ENCODE peak calls at places on chromosome 14, in four cellular contexts. Q, F, P and S are unnamed samples.

GRCh38 chr14:105487449-105487985 is 831 bp downstream of the CRIP1 start:
- DNase-seq in Q (peak; percentile 47), F (no peak), P (peak; percentile 73), S (peak; percentile 74)

GRCh38 chr14:27712364-27712763 is 1054.2 kb upstream of the FOXG1 start:
- DNase-seq in Q (no peak), F (no peak), P (no peak), S (no peak)

GRCh38 chr14:73116079-73116665 is 20.1 kb upstream of the PSEN1 start:
- DNase-seq in Q (no peak), F (no peak), P (no peak), S (no peak)

GRCh38 chr14:94581127-94581999 is at the start of gene SERPINA5:
- DNase-seq in Q (no peak), F (peak; percentile 71), P (no peak), S (no peak)

GRCh38 chr14:88095791-88096190 is 90.9 kb downstream of the GPR65 start:
- DNase-seq in Q (no peak), F (no peak), P (no peak), S (no peak)

GRCh38 chr14:85533821-85534271 is 3.9 kb downstream of the FLRT2 start:
- DNase-seq in Q (peak; percentile 18), F (peak; percentile 30), P (no peak), S (no peak)

GRCh38 chr14:76580967-76581366 is 180.3 kb upstream of the VASH1 start:
- DNase-seq in Q (no peak), F (no peak), P (no peak), S (no peak)

GRCh38 chr14:38150075-38150474 is 57.6 kb upstream of the SSTR1 start:
- DNase-seq in Q (no peak), F (no peak), P (no peak), S (no peak)

GRCh38 chr14:90495357-90496276 is 98.8 kb downstream of the CALM1 start:
- DNase-seq in Q (no peak), F (peak; percentile 52), P (peak; percentile 24), S (peak; percentile 49)

GRCh38 chr14:51357250-51357649 is 117.2 kb downstream of the TMX1 start:
- DNase-seq in Q (no peak), F (no peak), P (no peak), S (no peak)

GRCh38 chr14:60722836-60723217 is 1.3 kb downstream of the SIX4 start:
- DNase-seq in Q (no peak), F (peak; percentile 41), P (no peak), S (no peak)

GRCh38 chr14:50379563-50379962 is 17.1 kb downstream of the CDKL1 start:
- DNase-seq in Q (no peak), F (no peak), P (no peak), S (no peak)

GRCh38 chr14:50099335-50099734 is 17.0 kb downstream of the VCPKMT start:
- DNase-seq in Q (no peak), F (no peak), P (no peak), S (no peak)

GRCh38 chr14:42554091-42554490 is 947.4 kb downstream of the LRFN5 start:
- DNase-seq in Q (no peak), F (no peak), P (no peak), S (no peak)

GRCh38 chr14:89836830-89837469 is 117.6 kb downstream of the EFCAB11 start:
- DNase-seq in Q (no peak), F (no peak), P (no peak), S (no peak)

GRCh38 chr14:24263848-24264247 is 871 bp upstream of the TGM1 start:
- DNase-seq in Q (no peak), F (no peak), P (no peak), S (no peak)

GRCh38 chr14:64541261-64541970 is 875 bp downstream of the HSPA2 start:
- DNase-seq in Q (peak; percentile 32), F (peak; percentile 28), P (no peak), S (peak; percentile 23)

GRCh38 chr14:21941885-21942284 is 268.3 kb upstream of the OR4E1 start:
- DNase-seq in Q (no peak), F (no peak), P (no peak), S (no peak)

GRCh38 chr14:32313977-32314376 is 15.1 kb upstream of the AKAP6 start:
- DNase-seq in Q (no peak), F (no peak), P (no peak), S (no peak)
- H3K27ac ChIP-seq in Q (no peak overlapping the region), F (no peak overlapping the region), P (no peak overlapping the region), S (no peak overlapping the region)

GRCh38 chr14:103279129-103280025 is 54.7 kb upstream of the EIF5 start:
- DNase-seq in Q (peak; percentile 41), F (peak; percentile 36), P (no peak), S (no peak)
- H3K4me3 ChIP-seq in Q (peak overlapping the region; percentile 28), F (peak overlapping the region; percentile 21), P (no peak overlapping the region), S (no peak overlapping the region)

GRCh38 chr14:69076341-69076740 is 76.6 kb downstream of the DCAF5 start:
- DNase-seq in Q (no peak), F (no peak), P (no peak), S (no peak)

GRCh38 chr14:69077841-69078240 is 75.1 kb downstream of the DCAF5 start:
- DNase-seq in Q (no peak), F (no peak), P (no peak), S (no peak)

GRCh38 chr14:69079747-69080146 is 73.2 kb downstream of the DCAF5 start:
- DNase-seq in Q (no peak), F (no peak), P (no peak), S (no peak)

GRCh38 chr14:69081271-69081670 is 71.6 kb downstream of the DCAF5 start:
- DNase-seq in Q (no peak), F (no peak), P (no peak), S (no peak)

DNA sequence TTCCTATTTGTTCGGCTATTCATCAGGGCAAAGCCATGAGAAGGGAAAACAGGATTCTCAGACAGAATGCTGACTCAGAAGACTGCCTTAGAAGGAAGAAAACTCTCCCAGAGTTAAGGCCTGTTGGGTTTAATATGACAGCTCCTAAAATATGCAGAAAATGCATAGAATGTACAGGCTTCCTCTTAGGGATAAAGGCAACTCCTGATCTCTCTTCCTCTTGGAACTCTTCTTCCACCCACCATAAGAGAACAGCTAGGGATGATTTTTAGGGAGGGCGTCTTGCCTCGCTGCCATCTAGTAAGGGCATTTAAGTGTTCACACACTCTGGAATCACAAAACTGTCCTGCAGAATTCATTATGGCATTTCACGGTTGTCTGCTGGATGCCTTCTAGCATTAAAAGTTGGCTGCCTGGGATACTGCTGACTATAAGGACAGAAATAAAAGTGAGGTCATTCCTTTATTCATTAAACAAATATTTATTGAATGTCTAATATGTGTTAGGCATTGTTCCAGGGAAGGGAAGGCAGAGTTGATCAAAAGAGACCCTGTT is 73.7 kb downstream of the DCAF5 start:
- DNase-seq in Q (no peak), F (no peak), P (no peak), S (no peak)
- H3K27ac ChIP-seq in Q (peak overlapping the region; percentile 60), F (no peak overlapping the region), P (no peak overlapping the region), S (no peak overlapping the region)

GRCh38 chr14:98077176-98077575 is 1194.8 kb downstream of the BCL11B start:
- DNase-seq in Q (no peak), F (no peak), P (no peak), S (no peak)
- H3K4me3 ChIP-seq in Q (no peak overlapping the region), F (no peak overlapping the region), P (no peak overlapping the region), S (no peak overlapping the region)

GRCh38 chr14:101596742-101597141 is 35.4 kb downstream of the DIO3 start:
- DNase-seq in Q (no peak), F (peak; percentile 8), P (no peak), S (no peak)
- H3K27ac ChIP-seq in Q (no peak overlapping the region), F (no peak overlapping the region), P (peak overlapping the region; percentile 28), S (peak overlapping the region; percentile 49)

GRCh38 chr14:74610199-74610865 is 1.7 kb downstream of the LTBP2 start:
- DNase-seq in Q (no peak), F (no peak), P (no peak), S (no peak)

GRCh38 chr14:74610866-74611671 is 968 bp downstream of the LTBP2 start:
- DNase-seq in Q (no peak), F (no peak), P (no peak), S (peak; percentile 11)

GRCh38 chr14:74606727-74607126 is 5.3 kb downstream of the LTBP2 start:
- DNase-seq in Q (no peak), F (no peak), P (no peak), S (no peak)

GRCh38 chr14:74609721-74610120 is 2.3 kb downstream of the LTBP2 start:
- DNase-seq in Q (no peak), F (no peak), P (no peak), S (no peak)

GRCh38 chr14:74608959-74609611 is 3.0 kb downstream of the LTBP2 start:
- DNase-seq in Q (peak; percentile 86), F (peak; percentile 92), P (peak; percentile 80), S (peak; percentile 87)
- H3K4me3 ChIP-seq in Q (no peak overlapping the region), F (no peak overlapping the region), P (no peak overlapping the region), S (no peak overlapping the region)

DNA sequence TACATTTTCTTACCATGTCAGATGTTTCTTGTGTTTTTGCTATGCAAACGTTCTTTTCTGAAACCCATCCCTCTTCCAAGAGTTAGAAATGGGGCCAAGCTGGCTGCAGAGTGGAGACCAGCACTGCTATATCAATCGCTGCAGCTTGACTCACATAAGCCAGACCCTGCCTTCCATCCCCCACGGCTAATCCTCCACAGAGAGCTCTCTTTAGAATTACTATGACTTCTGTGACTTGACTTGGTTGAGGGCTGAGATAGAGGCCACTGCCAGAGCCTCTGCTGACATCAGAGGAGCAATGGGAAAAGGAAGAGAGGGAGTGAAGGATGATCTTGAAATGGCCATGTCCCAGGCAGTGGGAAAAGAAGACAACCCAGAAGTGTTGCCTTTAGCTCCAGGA is 148.0 kb downstream of the DACT1 start:
- DNase-seq in Q (no peak), F (no peak), P (no peak), S (no peak)
- H3K27ac ChIP-seq in Q (no peak overlapping the region), F (no peak overlapping the region), P (no peak overlapping the region), S (no peak overlapping the region)

GRCh38 chr14:35534884-35535793 is 1.2 kb downstream of the INSM2 start:
- DNase-seq in Q (peak; percentile 53), F (peak; percentile 35), P (peak; percentile 22), S (no peak)
- H3K4me3 ChIP-seq in Q (peak overlapping the region; percentile 31), F (no peak overlapping the region), P (peak overlapping the region; percentile 45), S (no peak overlapping the region)